ENCODE peak calls at places on chromosomes 2 and 18, in nine cellular contexts. Y, F, B, R, G, L, I, J and A are unnamed samples.

GRCh38 chr18:60676807-60677206 is 304.2 kb upstream of the MC4R start:
- DNase-seq in Y (no peak), F (no peak), B (no peak), R (no peak), G (no peak), L (no peak), I (no peak), J (no peak), A (no peak)

GRCh38 chr18:36658611-36659010 is 170.2 kb downstream of the TPGS2 start:
- DNase-seq in Y (no peak), F (no peak), B (no peak), R (no peak), G (no peak), L (no peak), I (no peak), J (no peak), A (no peak)

GRCh38 chr2:37768491-37768925 is 97.1 kb upstream of the CDC42EP3 start:
- DNase-seq in Y (no peak), F (no peak), B (peak), R (no peak), G (peak), L (peak), I (peak), J (no peak), A (peak)

GRCh38 chr2:237995036-237995435 is 28.2 kb downstream of the UBE2F start:
- DNase-seq in Y (no peak), F (no peak), B (no peak), R (no peak), G (no peak), L (no peak), I (no peak), J (no peak), A (no peak)

GRCh38 chr2:121228521-121228920 is 56.5 kb downstream of the TFCP2L1 start:
- DNase-seq in Y (no peak), F (no peak), B (no peak), R (no peak), G (no peak), L (no peak), I (no peak), J (no peak), A (no peak)

GRCh38 chr2:30074023-30074422 is 72.8 kb upstream of the YPEL5 start:
- DNase-seq in Y (no peak), F (no peak), B (no peak), R (no peak), G (no peak), L (no peak), I (no peak), J (peak), A (no peak)

GRCh38 chr2:23492337-23492675 is 107.3 kb downstream of the KLHL29 start:
- DNase-seq in Y (no peak), F (no peak), B (no peak), R (no peak), G (no peak), L (no peak), I (no peak), J (no peak), A (peak)

GRCh38 chr18:77207540-77207939 is 42.1 kb upstream of the GALR1 start:
- DNase-seq in Y (peak), F (peak), B (peak), R (no peak), G (peak), L (peak), I (peak), J (no peak), A (peak)

GRCh38 chr18:36772339-36772738 is 56.5 kb downstream of the TPGS2 start:
- DNase-seq in Y (no peak), F (no peak), B (no peak), R (no peak), G (no peak), L (no peak), I (no peak), J (no peak), A (no peak)

GRCh38 chr2:212794471-212794870 is 255.9 kb upstream of the ERBB4 start:
- DNase-seq in Y (no peak), F (no peak), B (no peak), R (no peak), G (no peak), L (no peak), I (no peak), J (no peak), A (no peak)

GRCh38 chr2:236085647-236086046 is 82.5 kb downstream of the GBX2 start:
- DNase-seq in Y (no peak), F (no peak), B (no peak), R (no peak), G (no peak), L (no peak), I (peak), J (no peak), A (no peak)

GRCh38 chr2:36695746-36696415 is 626 bp upstream of the VIT start:
- DNase-seq in Y (no peak), F (no peak), B (peak), R (no peak), G (no peak), L (no peak), I (peak), J (peak), A (no peak)

GRCh38 chr2:234951386-234952269 is at the start of gene SH3BP4:
- DNase-seq in Y (peak), F (peak), B (peak), R (peak), G (peak), L (peak), I (peak), J (no peak), A (peak)

GRCh38 chr18:75544051-75544481 is 116.6 kb upstream of the SMIM21 start:
- DNase-seq in Y (no peak), F (no peak), B (no peak), R (no peak), G (no peak), L (no peak), I (no peak), J (no peak), A (no peak)

GRCh38 chr2:5846881-5847280 is 154.7 kb downstream of the SOX11 start:
- DNase-seq in Y (no peak), F (no peak), B (no peak), R (no peak), G (no peak), L (no peak), I (no peak), J (no peak), A (no peak)

GRCh38 chr2:43133336-43133707 is 93.1 kb downstream of the ZFP36L2 start:
- DNase-seq in Y (no peak), F (no peak), B (no peak), R (no peak), G (no peak), L (no peak), I (peak), J (no peak), A (no peak)

GRCh38 chr2:157838442-157839161 is 37.5 kb downstream of the ACVR1 start:
- DNase-seq in Y (peak), F (no peak), B (peak), R (peak), G (peak), L (peak), I (peak), J (peak), A (no peak)

GRCh38 chr2:101140978-101141655 is 10.1 kb downstream of the TBC1D8 start:
- DNase-seq in Y (no peak), F (no peak), B (no peak), R (no peak), G (no peak), L (no peak), I (no peak), J (no peak), A (no peak)

DNA sequence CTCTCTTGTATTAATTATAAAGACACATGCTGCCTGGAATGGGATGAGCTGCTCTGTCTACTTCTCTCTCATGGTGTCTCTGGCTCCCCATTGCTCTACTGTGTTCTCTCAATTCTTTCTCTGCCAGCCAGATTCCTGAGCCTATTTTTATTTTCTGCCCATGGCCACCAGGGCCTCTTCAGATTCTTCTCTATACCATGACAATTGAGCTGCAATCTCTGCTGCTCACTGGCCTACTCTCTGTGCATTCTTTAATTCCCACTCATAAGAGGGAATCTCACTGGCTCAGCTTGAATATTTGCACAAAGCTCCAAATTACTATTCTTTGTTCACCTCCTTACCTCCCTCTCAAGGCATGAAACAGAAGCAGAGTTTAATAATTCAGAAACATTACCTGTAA is 161.4 kb upstream of the GULP1 start:
- DNase-seq in Y (no peak), F (no peak), B (no peak), R (no peak), G (no peak), L (no peak), I (no peak), J (no peak), A (no peak)
- TF ChIP-seq EP300 in Y (no peak), F (no peak), B (no peak), R (no peak), G (no peak), L (no peak), I (no peak), J (no peak), A (no peak)

DNA sequence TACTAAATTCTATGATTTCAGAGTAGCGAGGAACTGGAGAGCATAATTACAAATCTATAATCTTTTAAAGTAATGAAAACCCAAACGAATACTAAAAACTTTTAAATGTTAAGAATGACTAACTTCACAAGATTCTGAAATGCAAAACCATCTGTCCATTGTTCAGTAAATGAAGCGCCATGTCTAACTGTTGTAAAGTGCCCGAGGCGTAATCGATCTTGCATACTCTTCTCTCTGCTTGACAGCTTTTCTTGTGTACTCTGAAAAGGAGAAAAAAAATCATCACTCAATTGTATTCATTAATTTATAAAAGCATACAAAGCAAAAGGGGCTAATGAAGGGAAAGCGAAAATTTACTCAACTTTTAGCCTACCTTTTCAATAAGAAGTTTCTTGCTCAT is 111.0 kb downstream of the TLK1 start:
- DNase-seq in Y (no peak), F (no peak), B (no peak), R (no peak), G (no peak), L (no peak), I (no peak), J (no peak), A (no peak)
- TF ChIP-seq CTCF in Y (no peak), F (no peak), B (no peak), R (no peak), G (no peak), L (no peak), I (no peak), J (no peak), A (no peak)

GRCh38 chr18:8893221-8893620 is 187.9 kb downstream of the MTCL1 start:
- DNase-seq in Y (no peak), F (no peak), B (no peak), R (peak), G (no peak), L (no peak), I (no peak), J (no peak), A (no peak)

GRCh38 chr18:8893628-8894231 is 188.4 kb downstream of the MTCL1 start:
- DNase-seq in Y (no peak), F (no peak), B (no peak), R (no peak), G (no peak), L (no peak), I (no peak), J (no peak), A (no peak)

GRCh38 chr18:8894823-8895222 is 189.5 kb downstream of the MTCL1 start:
- DNase-seq in Y (no peak), F (no peak), B (no peak), R (no peak), G (no peak), L (no peak), I (no peak), J (no peak), A (no peak)

GRCh38 chr18:8890957-8891464 is 185.7 kb downstream of the MTCL1 start:
- DNase-seq in Y (no peak), F (no peak), B (peak), R (peak), G (no peak), L (no peak), I (no peak), J (no peak), A (no peak)

DNA sequence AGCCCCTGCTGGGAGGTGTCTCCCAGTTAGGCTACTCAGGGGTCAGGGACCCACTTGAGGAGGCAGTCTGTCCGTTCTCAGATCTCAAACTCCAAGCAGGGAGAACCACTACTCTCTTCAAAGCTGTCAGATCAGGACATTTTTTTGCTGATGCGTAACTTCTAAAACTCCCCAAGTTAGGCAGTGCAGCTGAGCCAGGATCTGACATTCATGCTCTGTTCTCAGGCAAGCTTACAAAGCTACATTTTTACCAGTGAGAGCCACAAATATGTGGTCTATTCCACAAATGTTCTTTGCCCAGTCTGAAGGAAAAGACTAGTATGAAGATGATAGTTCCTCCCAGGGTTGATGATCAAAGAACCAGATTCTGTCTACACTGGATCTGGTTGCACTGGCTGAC is 184.1 kb downstream of the MTCL1 start:
- DNase-seq in Y (no peak), F (no peak), B (no peak), R (no peak), G (no peak), L (no peak), I (no peak), J (no peak), A (no peak)
- H3K4me3 ChIP-seq in Y (no peak), F (no peak), B (no peak), R (no peak), G (no peak), L (no peak), I (no peak), J (no peak), A (no peak)

GRCh38 chr2:171317492-171318125 is 116.2 kb downstream of the METTL8 start:
- DNase-seq in Y (no peak), F (no peak), B (no peak), R (no peak), G (no peak), L (no peak), I (no peak), J (no peak), A (no peak)
- TF ChIP-seq EP300 in Y (no peak), F (no peak), B (no peak), R (no peak), G (no peak), L (no peak), I (no peak), J (no peak), A (no peak)

DNA sequence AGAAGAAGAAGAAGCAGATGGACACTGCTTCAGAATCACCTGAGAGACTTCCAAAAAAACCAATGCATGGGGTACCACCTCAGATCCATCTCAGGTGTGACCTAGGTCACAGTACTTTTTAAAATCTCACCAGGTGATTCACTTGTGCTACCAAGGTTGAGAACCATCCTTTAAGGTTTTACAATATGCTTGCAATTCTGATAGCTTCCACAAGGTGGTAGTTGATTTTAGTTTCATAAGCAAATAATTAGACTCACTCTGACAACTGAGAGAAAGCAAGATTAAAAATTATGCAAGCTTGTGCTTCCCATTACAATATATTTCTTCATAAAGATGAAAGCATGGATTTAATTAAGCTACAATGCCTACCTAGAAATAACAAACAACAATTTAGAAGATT is 355.1 kb downstream of the EN1 start:
- DNase-seq in Y (no peak), F (no peak), B (peak), R (no peak), G (no peak), L (no peak), I (no peak), J (no peak), A (no peak)
- TF ChIP-seq CTCF in Y (peak), F (no peak), B (peak), R (no peak), G (peak), L (no peak), I (peak), J (no peak), A (no peak)

GRCh38 chr18:55401638-55402191 is 186.3 kb downstream of the TCF4 start:
- DNase-seq in Y (no peak), F (peak), B (peak), R (no peak), G (no peak), L (peak), I (no peak), J (no peak), A (peak)
- H3K4me3 ChIP-seq in Y (no peak), F (peak), B (no peak), R (no peak), G (peak), L (peak), I (peak), J (peak), A (peak)

GRCh38 chr2:201816674-201817073 is 10.3 kb downstream of the CDK15 start:
- DNase-seq in Y (no peak), F (no peak), B (no peak), R (no peak), G (no peak), L (no peak), I (no peak), J (no peak), A (no peak)

GRCh38 chr2:201824212-201824611 is 17.9 kb downstream of the CDK15 start:
- DNase-seq in Y (no peak), F (no peak), B (no peak), R (no peak), G (no peak), L (no peak), I (no peak), J (no peak), A (no peak)

GRCh38 chr2:201820385-201821007 is 14.2 kb downstream of the CDK15 start:
- DNase-seq in Y (no peak), F (no peak), B (no peak), R (no peak), G (no peak), L (no peak), I (no peak), J (no peak), A (no peak)

GRCh38 chr2:201821080-201821479 is 14.7 kb downstream of the CDK15 start:
- DNase-seq in Y (no peak), F (no peak), B (no peak), R (no peak), G (no peak), L (no peak), I (no peak), J (no peak), A (no peak)
- TF ChIP-seq EP300 in Y (no peak), F (no peak), B (no peak), R (no peak), G (no peak), L (no peak), I (no peak), J (no peak), A (no peak)

GRCh38 chr2:188456114-188456909 is 164.6 kb downstream of the GULP1 start:
- DNase-seq in Y (no peak), F (no peak), B (no peak), R (no peak), G (no peak), L (no peak), I (no peak), J (no peak), A (no peak)
- TF ChIP-seq CTCF in Y (no peak), F (no peak), B (peak), R (peak), G (no peak), L (no peak), I (peak), J (no peak), A (no peak)

GRCh38 chr18:46756559-46757201 is at the start of gene ST8SIA5:
- DNase-seq in Y (no peak), F (no peak), B (no peak), R (no peak), G (no peak), L (no peak), I (peak), J (no peak), A (no peak)
- H3K4me3 ChIP-seq in Y (no peak), F (peak), B (peak), R (no peak), G (peak), L (peak), I (peak), J (peak), A (no peak)

DNA sequence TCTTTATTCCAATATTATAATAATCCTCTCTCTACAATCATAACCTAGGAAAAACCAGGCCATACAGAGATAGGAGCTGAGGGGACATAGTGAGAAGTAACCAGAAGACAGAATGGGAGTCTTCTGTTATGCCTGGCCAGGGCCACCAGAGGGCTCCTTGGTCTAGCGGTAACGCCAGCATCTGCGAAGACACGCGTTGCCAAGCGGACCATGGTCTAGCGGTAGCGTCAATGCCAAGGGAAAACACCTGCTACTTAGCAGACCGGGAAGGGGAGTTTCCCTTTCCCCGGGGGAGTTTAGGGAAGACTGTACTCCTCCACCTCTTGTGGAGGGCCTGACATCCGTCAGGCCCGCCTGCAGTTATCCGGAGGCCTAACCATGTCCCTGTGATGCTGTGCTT is 36.6 kb downstream of the ARL6IP6 start:
- DNase-seq in Y (no peak), F (no peak), B (peak), R (no peak), G (no peak), L (no peak), I (no peak), J (no peak), A (no peak)
- TF ChIP-seq EP300 in Y (no peak), F (no peak), B (no peak), R (no peak), G (no peak), L (no peak), I (no peak), J (no peak), A (no peak)